ENCODE peak calls at places on chromosomes 7 and 10, in five cellular contexts. R, O, F, S and Y are unnamed samples.

GRCh38 chr10:31706921-31707571 is 221.6 kb downstream of the ARHGAP12 start:
- DNase-seq in F (no peak), O (no peak), S (no peak), R (no peak), Y (peak; percentile 12)

GRCh38 chr10:122727426-122727825 is 27.8 kb upstream of the C10orf120 start:
- DNase-seq in R (no peak), S (no peak), F (no peak), O (no peak), Y (no peak)

GRCh38 chr7:45129181-45129800 is 17.8 kb upstream of the TBRG4 start:
- DNase-seq in R (no peak), F (no peak), S (no peak), O (no peak), Y (no peak)

GRCh38 chr7:111012799-111013675 is 77.9 kb upstream of the LRRN3 start:
- DNase-seq in S (no peak), F (no peak), O (no peak), R (peak; percentile 4), Y (peak; percentile 57)

GRCh38 chr7:100563809-100564400 is 9.8 kb downstream of the SAP25 start:
- DNase-seq in S (peak; percentile 82), R (peak; percentile 71), O (peak; percentile 61), F (peak; percentile 89), Y (peak; percentile 83)

GRCh38 chr10:1368772-1369171 is 312.6 kb downstream of the WDR37 start:
- DNase-seq in R (no peak), O (peak; percentile 62), F (peak; percentile 38), S (peak; percentile 49), Y (no peak)

GRCh38 chr7:8042796-8043535 is 74.4 kb downstream of the GLCCI1 start:
- DNase-seq in R (no peak), S (no peak), F (no peak), O (no peak), Y (no peak)

GRCh38 chr10:117441812-117442443 is 66.7 kb upstream of the PDZD8 start:
- DNase-seq in R (peak; percentile 98), O (peak; percentile 45), F (no peak), S (no peak), Y (no peak)

GRCh38 chr10:99085358-99085757 is 150.3 kb downstream of the HPSE2 start:
- DNase-seq in R (no peak), S (no peak), F (no peak), O (no peak), Y (no peak)